ENCODE peak calls at places on chromosomes 1 and 21, in six cellular contexts. A is GM12865, Y is adrenal gland, V is coronary artery, R is upper lobe of right lung, S is fibroblast of lung. G is an unnamed sample.

GRCh38 chr1:207004931-207005830 is 27.4 kb downstream of the C1orf116 start:
- DNase-seq in A (peak; percentile 55), Y (peak; percentile 87), V (no peak), R (no peak), S (peak; percentile 80), G (peak; percentile 60)

GRCh38 chr1:224850446-224850845 is 79.0 kb upstream of the DNAH14 start:
- DNase-seq in A (no peak), Y (no peak), V (no peak), R (no peak), S (no peak), G (no peak)

GRCh38 chr1:30977511-30977910 is 69.0 kb upstream of the SDC3 start:
- DNase-seq in A (no peak), Y (no peak), V (no peak), R (no peak), S (no peak), G (no peak)

GRCh38 chr1:245751111-245751510 is 596.3 kb downstream of the KIF26B start:
- DNase-seq in A (no peak), Y (no peak), V (no peak), R (no peak), S (peak; percentile 93), G (no peak)

GRCh38 chr1:145717833-145718232 is 1.5 kb upstream of the CD160 start:
- DNase-seq in A (no peak), Y (no peak), V (no peak), R (no peak), S (no peak), G (no peak)

GRCh38 chr1:236904874-236905741 is 99.1 kb downstream of the MT1HL1 start:
- DNase-seq in A (no peak), Y (peak; percentile 77), V (no peak), R (no peak), S (peak; percentile 94), G (no peak)

GRCh38 chr1:116475850-116476218 is 95.0 kb downstream of the CD58 start:
- DNase-seq in A (no peak), Y (no peak), V (no peak), R (no peak), S (no peak), G (no peak)

GRCh38 chr1:223244366-223245103 is 101.5 kb upstream of the TLR5 start:
- DNase-seq in A (peak; percentile 65), Y (peak; percentile 37), V (peak; percentile 33), R (no peak), S (peak; percentile 35), G (no peak)

GRCh38 chr1:36650200-36651065 is 167.7 kb upstream of the CSF3R start:
- DNase-seq in A (peak; percentile 53), Y (peak; percentile 86), V (no peak), R (no peak), S (peak; percentile 17), G (peak; percentile 70)

GRCh38 chr1:39990428-39990827 is 35.5 kb downstream of the MFSD2A start:
- DNase-seq in A (no peak), Y (no peak), V (no peak), R (no peak), S (no peak), G (no peak)

GRCh38 chr1:178126790-178127189 is 32.9 kb downstream of the RASAL2 start:
- DNase-seq in A (no peak), Y (no peak), V (no peak), R (no peak), S (peak; percentile 98), G (no peak)

GRCh38 chr21:33300701-33301631 is 23.8 kb upstream of the IFNAR1 start:
- DNase-seq in A (peak; percentile 21), Y (peak; percentile 71), V (no peak), R (no peak), S (no peak), G (no peak)

GRCh38 chr1:56644064-56644940 is 812 bp upstream of the PRKAA2 start:
- DNase-seq in A (no peak), Y (no peak), V (no peak), R (no peak), S (no peak), G (no peak)

GRCh38 chr1:79912813-79913212 is 906.3 kb upstream of the ADGRL4 start:
- DNase-seq in A (no peak), Y (no peak), V (no peak), R (no peak), S (no peak), G (no peak)

GRCh38 chr1:178774263-178774662 is 49.2 kb downstream of the RALGPS2 start:
- DNase-seq in A (peak; percentile 20), Y (no peak), V (no peak), R (no peak), S (peak; percentile 15), G (no peak)

GRCh38 chr1:21219674-21220073 is 43.0 kb upstream of the EIF4G3 start:
- DNase-seq in A (no peak), Y (no peak), V (no peak), R (no peak), S (no peak), G (peak; percentile 9)

GRCh38 chr21:41418956-41419680 is 6.9 kb upstream of the MX1 start:
- DNase-seq in A (no peak), Y (no peak), V (peak; percentile 64), R (no peak), S (no peak), G (no peak)

GRCh38 chr21:24895885-24896734 is 711.2 kb downstream of the MRPL39 start:
- DNase-seq in A (peak; percentile 60), Y (peak; percentile 61), V (no peak), R (no peak), S (peak; percentile 42), G (no peak)

GRCh38 chr1:236471653-236472052 is 52.1 kb upstream of the LGALS8 start:
- DNase-seq in A (no peak), Y (no peak), V (no peak), R (no peak), S (no peak), G (no peak)

GRCh38 chr1:203152158-203153034 is 23.2 kb downstream of the MYBPH start:
- DNase-seq in A (no peak), Y (no peak), V (no peak), R (no peak), S (peak; percentile 92), G (no peak)

GRCh38 chr1:100613817-100614559 is 76.0 kb downstream of the GPR88 start:
- DNase-seq in A (no peak), Y (no peak), V (no peak), R (no peak), S (no peak), G (no peak)

GRCh38 chr21:35632711-35633110 is 427.6 kb downstream of the SETD4 start:
- DNase-seq in A (no peak), Y (no peak), V (no peak), R (no peak), S (no peak), G (no peak)

GRCh38 chr1:52296345-52296744 is 69.7 kb downstream of the CC2D1B start:
- DNase-seq in A (peak; percentile 51), Y (no peak), V (no peak), R (no peak), S (peak; percentile 55), G (peak; percentile 66)

GRCh38 chr21:39730418-39731107 is 14.4 kb upstream of the IGSF5 start:
- DNase-seq in A (no peak), Y (no peak), V (no peak), R (no peak), S (peak; percentile 76), G (no peak)

GRCh38 chr1:198220428-198220827 is 63.6 kb downstream of the NEK7 start:
- DNase-seq in A (no peak), Y (no peak), V (no peak), R (no peak), S (peak; percentile 95), G (no peak)

GRCh38 chr1:91741301-91741700 is 144.7 kb downstream of the TGFBR3 start:
- DNase-seq in A (no peak), Y (no peak), V (no peak), R (no peak), S (peak; percentile 71), G (no peak)

GRCh38 chr1:172897738-172898137 is 153.0 kb downstream of the TNFSF18 start:
- DNase-seq in A (no peak), Y (no peak), V (no peak), R (no peak), S (peak; percentile 82), G (no peak)

GRCh38 chr21:46393941-46394818 is 64.5 kb upstream of the DIP2A start:
- DNase-seq in A (no peak), Y (peak; percentile 62), V (no peak), R (no peak), S (peak; percentile 14), G (no peak)

GRCh38 chr1:8384577-8384976 is 66.7 kb downstream of the SLC45A1 start:
- DNase-seq in A (no peak), Y (no peak), V (no peak), R (no peak), S (peak; percentile 32), G (no peak)

DNA sequence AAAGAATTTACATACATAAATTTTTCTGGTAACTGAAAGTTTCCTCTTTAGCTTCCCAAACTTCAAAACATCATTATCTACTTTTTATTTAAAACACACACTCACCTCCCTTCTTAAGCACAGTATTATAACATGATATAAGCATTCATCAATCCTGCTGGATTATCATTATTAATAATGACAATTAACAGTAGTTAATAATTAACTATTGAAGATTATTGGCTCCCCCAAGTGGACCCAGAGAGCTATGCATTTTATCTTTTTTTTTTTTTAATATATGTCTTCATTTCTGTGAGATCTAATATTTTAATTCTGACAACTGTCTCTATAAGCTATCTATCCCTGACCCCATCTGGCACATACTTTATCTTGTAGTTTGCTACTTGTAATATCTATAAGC is 252.1 kb upstream of the CACYBP start:
- DNase-seq in A (no peak), Y (no peak), V (no peak), R (no peak), S (no peak), G (no peak)
- TF ChIP-seq CTCF in A (no peak), Y (no peak), V (no peak), R (no peak), S (no peak), G (no peak)

GRCh38 chr1:211520641-211521040 is 28.7 kb upstream of the RD3 start:
- DNase-seq in A (no peak), Y (no peak), V (no peak), R (no peak), S (peak; percentile 30), G (no peak)
- TF ChIP-seq CTCF in A (no peak), Y (no peak), V (no peak), R (no peak), S (no peak), G (no peak)

GRCh38 chr1:85203573-85204169 is 2.9 kb upstream of the SYDE2 start:
- DNase-seq in A (no peak), Y (no peak), V (no peak), R (no peak), S (no peak), G (no peak)
- TF ChIP-seq CTCF in A (no peak), Y (no peak), V (no peak), R (no peak), S (no peak), G (no peak)

DNA sequence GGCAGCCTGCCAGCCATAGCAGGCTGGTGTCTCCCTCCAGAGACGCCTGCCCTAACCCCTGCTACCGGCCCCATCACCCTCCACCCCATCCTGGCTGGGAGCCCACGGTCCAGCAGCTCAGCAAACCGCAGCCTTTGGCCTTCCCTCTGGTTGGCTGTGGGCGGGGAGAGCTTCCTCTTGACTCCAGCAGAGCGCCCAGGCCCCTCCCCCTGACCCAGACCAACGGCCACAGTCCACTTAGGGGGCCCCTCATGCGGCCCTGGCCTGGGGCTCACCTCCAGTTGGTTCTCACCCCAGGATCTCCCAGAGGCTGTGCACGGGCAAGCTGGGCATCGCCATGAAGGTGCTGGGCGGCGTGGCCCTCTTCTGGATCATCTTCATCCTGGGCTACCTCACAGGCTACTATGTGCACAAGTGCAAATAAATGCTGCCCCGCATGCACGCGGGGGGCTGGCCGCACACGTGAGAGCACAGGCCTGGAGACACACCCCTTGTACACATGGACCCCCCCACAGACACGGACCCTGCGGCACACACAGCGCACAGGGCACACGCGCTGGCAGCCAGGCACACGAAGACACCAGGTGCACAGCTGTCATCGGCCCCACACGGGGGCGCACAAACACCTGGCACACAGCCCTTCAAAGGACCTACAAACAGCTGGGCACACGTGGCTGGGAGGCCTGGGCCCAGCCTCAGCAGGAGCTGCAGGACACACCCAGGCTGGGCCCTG is 3.1 kb downstream of the SMIM1 start:
- DNase-seq in A (peak; percentile 86), Y (no peak), V (no peak), R (peak; percentile 79), S (peak; percentile 66), G (peak; percentile 77)
- TF ChIP-seq CTCF in A (peak; percentile 70), Y (peak; percentile 24), V (no peak), R (peak; percentile 19), S (no peak), G (peak; percentile 69)